ENCODE peak calls at places on chromosomes 3 and 15, in nine cellular contexts. B, S, L, V, Y, J, K, C and H are unnamed samples.

GRCh38 chr3:81666502-81667121 is 94.8 kb downstream of the GBE1 start:
- DNase-seq in B (no peak), S (peak; percentile 24), L (no peak), V (no peak), Y (no peak), J (no peak), K (peak; percentile 64), C (no peak), H (no peak)

GRCh38 chr3:126540342-126540849 is 16.4 kb downstream of the CHST13 start:
- DNase-seq in B (peak; percentile 82), S (no peak), L (peak; percentile 59), V (no peak), Y (peak; percentile 60), J (peak; percentile 59), K (peak; percentile 89), C (no peak), H (peak; percentile 85)

GRCh38 chr15:51771773-51772172 is 20.4 kb downstream of the TMOD2 start:
- DNase-seq in B (no peak), S (no peak), L (no peak), V (no peak), Y (peak; percentile 11), J (no peak), K (no peak), C (no peak), H (no peak)

GRCh38 chr3:190486201-190486865 is 27.6 kb upstream of the IL1RAP start:
- DNase-seq in B (peak; percentile 5), S (no peak), L (no peak), V (no peak), Y (no peak), J (no peak), K (peak; percentile 14), C (no peak), H (no peak)

GRCh38 chr3:49236226-49236625 is 40.8 kb downstream of the C3orf62 start:
- DNase-seq in B (no peak), S (no peak), L (no peak), V (no peak), Y (no peak), J (no peak), K (no peak), C (no peak), H (no peak)

GRCh38 chr3:169342652-169343051 is 320.9 kb downstream of the MECOM start:
- DNase-seq in B (no peak), S (no peak), L (no peak), V (no peak), Y (no peak), J (no peak), K (no peak), C (no peak), H (no peak)

GRCh38 chr15:57510647-57511046 is 81.1 kb upstream of the MYZAP start:
- DNase-seq in B (no peak), S (no peak), L (no peak), V (no peak), Y (peak; percentile 93), J (no peak), K (peak; percentile 91), C (no peak), H (no peak)

GRCh38 chr15:29348308-29348914 is 78.8 kb upstream of the NSMCE3 start:
- DNase-seq in B (no peak), S (no peak), L (no peak), V (no peak), Y (no peak), J (no peak), K (no peak), C (peak; percentile 42), H (no peak)

GRCh38 chr3:127746400-127747057 is 73.8 kb downstream of the ABTB1 start:
- DNase-seq in B (no peak), S (no peak), L (no peak), V (no peak), Y (no peak), J (peak; percentile 54), K (no peak), C (no peak), H (no peak)

GRCh38 chr3:130800829-130801228 is 54.2 kb upstream of the PIK3R4 start:
- DNase-seq in B (peak; percentile 39), S (no peak), L (no peak), V (no peak), Y (no peak), J (no peak), K (no peak), C (no peak), H (no peak)

GRCh38 chr15:72231847-72232461 is 964 bp upstream of the PKM start:
- DNase-seq in B (peak; percentile 76), S (peak; percentile 35), L (no peak), V (peak; percentile 57), Y (peak; percentile 66), J (peak; percentile 42), K (peak; percentile 82), C (no peak), H (peak; percentile 64)

GRCh38 chr3:8472549-8472948 is 29.1 kb upstream of the LMCD1 start:
- DNase-seq in B (no peak), S (no peak), L (no peak), V (no peak), Y (no peak), J (no peak), K (no peak), C (peak; percentile 12), H (no peak)

GRCh38 chr3:124741027-124741426 is 10.8 kb downstream of the UMPS start:
- DNase-seq in B (peak; percentile 83), S (no peak), L (no peak), V (no peak), Y (no peak), J (no peak), K (peak; percentile 36), C (no peak), H (no peak)

GRCh38 chr3:20852712-20853111 is 666.7 kb upstream of the SGO1 start:
- DNase-seq in B (no peak), S (no peak), L (no peak), V (no peak), Y (no peak), J (no peak), K (no peak), C (no peak), H (no peak)

GRCh38 chr3:20857636-20858035 is 671.6 kb upstream of the SGO1 start:
- DNase-seq in B (no peak), S (no peak), L (no peak), V (no peak), Y (no peak), J (no peak), K (no peak), C (no peak), H (no peak)

GRCh38 chr3:20849975-20850374 is 664.0 kb upstream of the SGO1 start:
- DNase-seq in B (no peak), S (no peak), L (no peak), V (no peak), Y (no peak), J (no peak), K (no peak), C (no peak), H (no peak)

DNA sequence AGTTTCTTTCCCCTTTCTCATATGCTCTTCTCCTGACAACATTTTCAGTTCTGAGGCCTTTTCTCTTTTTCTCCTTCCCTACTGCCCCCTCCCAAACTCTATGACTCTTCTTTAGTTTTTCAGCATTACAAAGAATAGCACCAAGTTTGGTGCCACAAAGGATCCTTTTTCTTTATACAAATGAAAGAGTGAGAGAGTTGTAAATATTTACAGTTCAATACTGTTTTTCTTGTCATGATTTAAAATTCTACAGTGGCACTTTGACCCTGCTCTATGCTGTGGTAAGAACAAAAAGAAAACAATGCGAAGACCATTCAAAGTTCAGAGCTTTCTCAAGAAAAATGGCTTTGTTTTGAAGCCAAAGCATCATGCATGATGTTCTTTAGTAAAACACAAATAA is 667.9 kb upstream of the SGO1 start:
- DNase-seq in B (no peak), S (no peak), L (no peak), V (no peak), Y (no peak), J (no peak), K (peak; percentile 18), C (no peak), H (no peak)
- TF ChIP-seq CTCF in B (no peak), S (no peak), L (no peak), V (no peak), Y (no peak), J (no peak), K (no peak), C (no peak), H (no peak)

GRCh38 chr15:74385442-74386132 is 18.1 kb upstream of the CYP11A1 start:
- DNase-seq in B (no peak), S (no peak), L (no peak), V (no peak), Y (no peak), J (peak; percentile 40), K (no peak), C (no peak), H (no peak)

GRCh38 chr15:74384566-74385441 is 17.4 kb upstream of the CYP11A1 start:
- DNase-seq in B (peak; percentile 96), S (peak; percentile 85), L (no peak), V (peak; percentile 16), Y (no peak), J (peak; percentile 49), K (no peak), C (no peak), H (peak; percentile 67)

GRCh38 chr15:74382004-74382816 is 14.8 kb upstream of the CYP11A1 start:
- DNase-seq in B (peak; percentile 86), S (peak; percentile 78), L (peak; percentile 93), V (peak; percentile 65), Y (peak; percentile 87), J (peak; percentile 85), K (peak; percentile 69), C (peak; percentile 95), H (peak; percentile 81)

GRCh38 chr15:74383286-74383685 is 15.8 kb upstream of the CYP11A1 start:
- DNase-seq in B (no peak), S (no peak), L (no peak), V (no peak), Y (no peak), J (no peak), K (no peak), C (no peak), H (no peak)

GRCh38 chr15:74383695-74384565 is 16.5 kb upstream of the CYP11A1 start:
- DNase-seq in B (peak; percentile 99), S (peak; percentile 85), L (no peak), V (peak; percentile 36), Y (no peak), J (no peak), K (no peak), C (no peak), H (peak; percentile 42)
- TF ChIP-seq CTCF in B (no peak), S (peak; percentile 24), L (no peak), V (no peak), Y (no peak), J (no peak), K (no peak), C (no peak), H (no peak)

GRCh38 chr3:196947136-196947859 is 5.0 kb upstream of the NCBP2 start:
- DNase-seq in B (no peak), S (no peak), L (no peak), V (no peak), Y (no peak), J (no peak), K (no peak), C (no peak), H (no peak)
- TF ChIP-seq CTCF in B (peak; percentile 11), S (no peak), L (no peak), V (no peak), Y (no peak), J (no peak), K (no peak), C (no peak), H (no peak)

DNA sequence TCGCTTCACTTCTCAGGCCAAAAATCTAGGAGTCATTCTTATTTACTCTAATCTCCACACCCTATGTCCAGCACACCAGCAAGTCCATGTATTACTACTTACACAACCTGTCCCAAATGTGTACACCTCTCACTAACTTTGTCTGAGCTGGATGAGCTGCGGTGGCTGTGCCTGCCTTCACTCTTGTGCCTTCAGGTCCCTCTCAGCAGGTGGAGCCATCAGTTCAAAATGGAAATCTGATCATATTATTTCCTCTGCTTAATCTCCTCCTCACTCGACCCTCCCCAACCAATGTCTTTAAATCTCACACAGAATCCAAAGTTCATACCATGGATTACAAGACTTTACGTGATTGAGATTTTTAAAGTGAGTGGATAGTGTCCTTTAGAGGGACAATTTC is 82.8 kb downstream of the SSR3 start:
- DNase-seq in B (no peak), S (no peak), L (no peak), V (no peak), Y (no peak), J (no peak), K (no peak), C (no peak), H (no peak)
- TF ChIP-seq CTCF in B (peak; percentile 14), S (peak; percentile 49), L (no peak), V (peak; percentile 47), Y (no peak), J (no peak), K (no peak), C (no peak), H (no peak)